ENCODE peak calls at places on chromosomes 12 and 14, in seven cellular contexts. X is SIG-M5; Q is epithelial cell of proximal tubule; C is stimulated activated effector memory CD8-positive, alpha-beta T cell treated with anti-CD3 and anti-CD28 coated beads, Interleukin-12 subunit alpha, Interleukin-12 subunit beta, amount 100 ng/mL, for 72 hours; J is posterior cingulate gyrus; R is cardiac fibroblast; B is AG20443. M is an unnamed sample.

GRCh38 chr12:64796205-64796845 is 28.1 kb upstream of the TBC1D30 start:
- DNase-seq in X (peak; percentile 71), Q (peak; percentile 77), C (peak; percentile 73), J (no peak), R (peak; percentile 97), B (peak; percentile 76), M (peak; percentile 89)

GRCh38 chr12:26032719-26033241 is 74.3 kb downstream of the RASSF8 start:
- DNase-seq in X (no peak), Q (no peak), C (no peak), J (no peak), R (peak; percentile 36), B (peak; percentile 24), M (peak; percentile 96)

GRCh38 chr12:14256555-14257169 is 108.8 kb upstream of the ATF7IP start:
- DNase-seq in X (peak; percentile 35), Q (no peak), C (peak; percentile 77), J (peak; percentile 64), R (peak; percentile 95), B (peak; percentile 79), M (peak; percentile 89)

GRCh38 chr12:108596854-108597558 is 878 bp downstream of the TMEM119 start:
- DNase-seq in X (no peak), Q (no peak), C (no peak), J (no peak), R (no peak), B (peak; percentile 37), M (no peak)

GRCh38 chr12:81395431-81395830 is 317.6 kb downstream of the ACSS3 start:
- DNase-seq in X (no peak), Q (no peak), C (no peak), J (no peak), R (no peak), B (no peak), M (no peak)

GRCh38 chr14:86739761-86740160 is 1209.8 kb downstream of the FLRT2 start:
- DNase-seq in X (no peak), Q (no peak), C (no peak), J (no peak), R (no peak), B (no peak), M (no peak)

GRCh38 chr12:40988831-40989230 is 199.3 kb upstream of the PDZRN4 start:
- DNase-seq in X (no peak), Q (no peak), C (no peak), J (no peak), R (no peak), B (no peak), M (no peak)

GRCh38 chr14:73744874-73745529 is 30.8 kb upstream of the PNMA1 start:
- DNase-seq in X (no peak), Q (no peak), C (no peak), J (no peak), R (no peak), B (no peak), M (no peak)

GRCh38 chr12:2613674-2614073 is 181.1 kb upstream of the FKBP4 start:
- DNase-seq in X (no peak), Q (peak; percentile 63), C (peak; percentile 66), J (peak; percentile 24), R (peak; percentile 97), B (peak; percentile 94), M (peak; percentile 95)

GRCh38 chr12:46559311-46559710 is 186.7 kb upstream of the SLC38A2 start:
- DNase-seq in X (no peak), Q (no peak), C (no peak), J (no peak), R (peak; percentile 37), B (peak; percentile 19), M (peak; percentile 97)

GRCh38 chr14:102655154-102655553 is 62.7 kb downstream of the RCOR1 start:
- DNase-seq in X (no peak), Q (peak; percentile 42), C (no peak), J (no peak), R (peak; percentile 71), B (peak; percentile 21), M (peak; percentile 41)

GRCh38 chr14:81952917-81953316 is 419.3 kb upstream of the SEL1L start:
- DNase-seq in X (no peak), Q (no peak), C (no peak), J (no peak), R (no peak), B (no peak), M (no peak)

GRCh38 chr12:131093971-131094830 is 140.5 kb downstream of the ADGRD1 start:
- DNase-seq in X (no peak), Q (no peak), C (no peak), J (peak; percentile 4), R (no peak), B (no peak), M (no peak)

GRCh38 chr14:100041274-100041673 is 23.9 kb upstream of the EVL start:
- DNase-seq in X (no peak), Q (no peak), C (no peak), J (no peak), R (no peak), B (no peak), M (no peak)

GRCh38 chr12:30013051-30013450 is 229.3 kb upstream of the TMTC1 start:
- DNase-seq in X (no peak), Q (no peak), C (no peak), J (no peak), R (no peak), B (no peak), M (no peak)

GRCh38 chr12:76284816-76285750 is 63.1 kb downstream of the BBS10 start:
- DNase-seq in X (no peak), Q (no peak), C (no peak), J (no peak), R (no peak), B (peak; percentile 51), M (peak; percentile 65)

GRCh38 chr14:64738306-64738879 is 34.2 kb downstream of the PLEKHG3 start:
- DNase-seq in X (no peak), Q (no peak), C (no peak), J (no peak), R (no peak), B (no peak), M (no peak)

GRCh38 chr14:67137744-67138371 is 51.4 kb upstream of the GARIN2 start:
- DNase-seq in X (no peak), Q (no peak), C (no peak), J (no peak), R (peak; percentile 43), B (peak; percentile 19), M (peak; percentile 15)

GRCh38 chr12:116539905-116540482 is 19.2 kb upstream of the MAP1LC3B2 start:
- DNase-seq in X (no peak), Q (no peak), C (no peak), J (peak; percentile 45), R (peak; percentile 24), B (peak; percentile 51), M (peak; percentile 84)

GRCh38 chr14:59566281-59566680 is 10.3 kb downstream of the CCDC175 start:
- DNase-seq in X (no peak), Q (no peak), C (no peak), J (no peak), R (no peak), B (no peak), M (no peak)

GRCh38 chr14:22386924-22387775 is 201.9 kb downstream of the DAD1 start:
- DNase-seq in X (no peak), Q (no peak), C (no peak), J (peak; percentile 72), R (peak; percentile 85), B (peak; percentile 87), M (peak; percentile 69)

GRCh38 chr12:106021516-106021915 is 117.2 kb downstream of the NUAK1 start:
- DNase-seq in X (no peak), Q (no peak), C (no peak), J (no peak), R (no peak), B (no peak), M (no peak)

GRCh38 chr14:21825147-21825743 is 151.6 kb upstream of the OR4E1 start:
- DNase-seq in X (no peak), Q (no peak), C (no peak), J (no peak), R (peak; percentile 13), B (no peak), M (no peak)

GRCh38 chr12:47752552-47752951 is 6.1 kb downstream of the RAPGEF3 start:
- DNase-seq in X (no peak), Q (no peak), C (no peak), J (no peak), R (peak; percentile 78), B (peak; percentile 82), M (peak; percentile 81)

GRCh38 chr12:118714500-118714899 is 266.8 kb upstream of the SRRM4 start:
- DNase-seq in X (no peak), Q (no peak), C (no peak), J (no peak), R (no peak), B (no peak), M (no peak)

GRCh38 chr12:100789146-100789545 is 5.4 kb upstream of the ANO4 start:
- DNase-seq in X (no peak), Q (peak; percentile 19), C (no peak), J (no peak), R (peak; percentile 51), B (peak; percentile 31), M (peak; percentile 56)

GRCh38 chr12:52082026-52082667 is 2.6 kb downstream of the SMIM41 start:
- DNase-seq in X (no peak), Q (no peak), C (no peak), J (no peak), R (no peak), B (peak; percentile 61), M (peak; percentile 86)

GRCh38 chr12:13205809-13206559 is 9.5 kb downstream of the EMP1 start:
- DNase-seq in X (no peak), Q (peak; percentile 52), C (no peak), J (no peak), R (peak; percentile 99), B (peak; percentile 88), M (peak; percentile 98)

GRCh38 chr12:46921754-46922113 is 95.9 kb upstream of the SLC38A4 start:
- DNase-seq in X (no peak), Q (no peak), C (no peak), J (no peak), R (peak; percentile 63), B (peak; percentile 59), M (peak; percentile 94)